ENCODE peak calls at places on chromosomes 11 and 22, in seven cellular contexts. B is sciatic nerve; H is NAMALWA; A is nucleus accumbens; S is stimulated activated CD4-positive, alpha-beta T cell treated with anti-CD3 and anti-CD28 coated beads, Interleukin-4, amount 100 ng/mL, for 48 hours; P is left ventricle myocardium inferior; C is M059J. G is an unnamed sample.

GRCh38 chr11:12540075-12540685 is 134.0 kb upstream of the TEAD1 start:
- DNase-seq in S (no peak), C (peak), P (no peak), H (no peak), B (no peak), A (no peak), G (no peak)

GRCh38 chr11:46916251-46916650 is 2.1 kb downstream of the LRP4 start:
- DNase-seq in A (no peak), B (no peak), H (no peak), S (no peak), C (no peak), P (no peak), G (no peak)

GRCh38 chr11:126989942-126990715 is 10.4 kb downstream of the KIRREL3 start:
- DNase-seq in C (peak), S (peak), A (peak), H (peak), B (peak), P (peak), G (peak)

GRCh38 chr22:49951001-49951677 is 9.4 kb upstream of the PIM3 start:
- DNase-seq in B (no peak), A (no peak), C (no peak), P (no peak), H (no peak), S (no peak), G (no peak)

GRCh38 chr11:19220903-19221682 is 19.3 kb upstream of the CSRP3 start:
- DNase-seq in A (peak), C (no peak), B (no peak), P (no peak), H (no peak), S (no peak), G (no peak)

GRCh38 chr11:19110290-19110689 is 6.7 kb upstream of the ZDHHC13 start:
- DNase-seq in A (no peak), P (peak), H (no peak), S (no peak), B (no peak), C (peak), G (no peak)

GRCh38 chr11:74306440-74307175 is 4.8 kb downstream of the P4HA3 start:
- DNase-seq in H (no peak), P (no peak), C (no peak), S (no peak), A (no peak), B (no peak), G (no peak)

GRCh38 chr11:67489860-67490726 is 7.3 kb downstream of the AIP start:
- DNase-seq in C (no peak), A (no peak), B (no peak), S (no peak), H (no peak), P (no peak), G (no peak)

GRCh38 chr22:35043251-35043931 is 22.6 kb upstream of the ISX start:
- DNase-seq in H (peak), P (no peak), C (no peak), B (no peak), S (no peak), A (no peak), G (no peak)

GRCh38 chr22:19179472-19180048 is 1.0 kb upstream of the SLC25A1 start:
- DNase-seq in C (peak), A (peak), H (peak), B (peak), S (no peak), P (peak), G (peak)

GRCh38 chr11:29432719-29433325 is 584.0 kb downstream of the KCNA4 start:
- DNase-seq in P (no peak), A (no peak), C (peak), B (no peak), H (peak), S (no peak), G (no peak)

G was measured in germinal center.